ENCODE peak calls at places on chromosomes 6 and 20, in seven cellular contexts. Z is effector CD4-positive, alpha-beta T cell; I is central memory CD4-positive, alpha-beta T cell; D is Kasumi-1; N is GM04504; H is Panc1; M is right lobe of liver. X is an unnamed sample.

GRCh38 chr20:25706793-25707192 is 10.1 kb upstream of the ZNF337 start:
- DNase-seq in M (no peak), H (no peak), D (no peak), I (peak), Z (no peak), N (no peak), X (no peak)

GRCh38 chr6:107823047-107823557 is 1.0 kb downstream of the SCML4 start:
- DNase-seq in Z (peak), D (no peak), H (no peak), I (peak), N (no peak), M (peak), X (peak)

GRCh38 chr6:137767931-137768690 is 98.9 kb upstream of the TNFAIP3 start:
- DNase-seq in M (no peak), H (no peak), I (peak), D (peak), Z (no peak), N (no peak), X (no peak)

GRCh38 chr20:47265214-47265613 is 91.3 kb downstream of the ZMYND8 start:
- DNase-seq in H (no peak), I (no peak), M (no peak), Z (no peak), N (no peak), D (no peak), X (no peak)

GRCh38 chr6:38025431-38025830 is 205.9 kb downstream of the ZFAND3 start:
- DNase-seq in Z (no peak), H (no peak), M (no peak), I (no peak), D (no peak), N (no peak), X (no peak)

GRCh38 chr20:25047766-25048165 is 10.2 kb downstream of the ACSS1 start:
- DNase-seq in H (no peak), Z (no peak), N (no peak), M (peak), D (no peak), I (peak), X (no peak)

GRCh38 chr6:72784071-72784470 is 162.2 kb downstream of the KCNQ5 start:
- DNase-seq in M (no peak), Z (no peak), I (no peak), D (no peak), H (no peak), N (no peak), X (no peak)

GRCh38 chr20:7608246-7608645 is 332.0 kb downstream of the HAO1 start:
- DNase-seq in D (no peak), H (no peak), I (no peak), Z (no peak), M (no peak), N (no peak), X (no peak)

GRCh38 chr6:157346371-157346770 is 23.1 kb upstream of the TMEM242 start:
- DNase-seq in D (no peak), M (no peak), N (peak), Z (no peak), H (no peak), I (no peak), X (no peak)

GRCh38 chr20:47727170-47727880 is 58.0 kb downstream of the SULF2 start:
- DNase-seq in H (no peak), D (peak), N (no peak), Z (peak), M (peak), I (peak), X (peak)

GRCh38 chr20:1893721-1894470 is 1.3 kb upstream of the SIRPA start:
- DNase-seq in D (peak), N (no peak), H (no peak), M (peak), I (no peak), Z (no peak), X (no peak)

GRCh38 chr6:33707771-33708170 is 3.7 kb downstream of the UQCC2 start:
- DNase-seq in H (no peak), I (no peak), M (no peak), D (no peak), N (no peak), Z (no peak), X (no peak)

GRCh38 chr6:13573669-13574110 is 711 bp upstream of the SIRT5 start:
- DNase-seq in H (no peak), M (peak), Z (no peak), D (peak), I (no peak), N (no peak), X (no peak)

GRCh38 chr6:151236668-151237401 is 2.9 kb upstream of the AKAP12 start:
- DNase-seq in D (no peak), H (no peak), M (no peak), Z (no peak), I (no peak), N (no peak), X (no peak)

GRCh38 chr6:92706976-92707375 is 712.4 kb downstream of the EPHA7 start:
- DNase-seq in Z (no peak), M (no peak), D (no peak), N (no peak), H (no peak), I (no peak), X (no peak)

GRCh38 chr6:108587258-108588059 is 26.7 kb downstream of the FOXO3 start:
- DNase-seq in D (no peak), M (no peak), H (no peak), Z (no peak), I (no peak), N (no peak), X (no peak)

GRCh38 chr6:100719883-100720682 is 161.0 kb downstream of the ASCC3 start:
- DNase-seq in D (peak), N (no peak), Z (no peak), M (no peak), I (no peak), H (no peak), X (peak)

GRCh38 chr20:1440024-1440423 is 26.6 kb downstream of the NSFL1C start:
- DNase-seq in I (no peak), M (no peak), Z (no peak), D (peak), N (no peak), H (no peak), X (no peak)

GRCh38 chr6:35498407-35499045 is 1.6 kb upstream of the TEAD3 start:
- DNase-seq in D (no peak), Z (no peak), I (no peak), H (no peak), M (no peak), N (no peak), X (no peak)

GRCh38 chr6:158311193-158311592 is 1.1 kb upstream of the TULP4 start:
- DNase-seq in M (no peak), N (no peak), Z (no peak), I (no peak), D (no peak), H (no peak), X (no peak)

GRCh38 chr6:79874531-79875132 is 72.7 kb downstream of the ELOVL4 start:
- DNase-seq in N (no peak), M (no peak), D (peak), I (no peak), H (no peak), Z (no peak), X (no peak)

GRCh38 chr20:54212226-54212625 is 4.3 kb downstream of the PFDN4 start:
- DNase-seq in N (peak), H (no peak), M (no peak), Z (no peak), D (no peak), I (no peak), X (no peak)

GRCh38 chr6:13794184-13794583 is 20.2 kb downstream of the MCUR1 start:
- DNase-seq in H (no peak), I (no peak), N (no peak), D (no peak), M (no peak), Z (no peak), X (no peak)